ENCODE peak calls at places on chromosomes 11 and 22, in nine cellular contexts. A, F, P, R, E, Z, U, W and X are unnamed samples.

GRCh38 chr22:36252754-36253522 is at the start of gene APOL1:
- DNase-seq in A (no peak), F (peak; percentile 57), P (no peak), R (peak; percentile 33), E (no peak), Z (no peak), U (peak; percentile 64), W (peak; percentile 19), X (peak; percentile 24)

GRCh38 chr11:13033760-13034533 is 24.8 kb downstream of the RASSF10 start:
- DNase-seq in A (no peak), F (no peak), P (no peak), R (no peak), E (no peak), Z (no peak), U (no peak), W (no peak), X (no peak)

GRCh38 chr11:31823372-31824371 is 12.6 kb upstream of the PAX6 start:
- DNase-seq in A (no peak), F (no peak), P (no peak), R (no peak), E (no peak), Z (peak; percentile 60), U (no peak), W (no peak), X (no peak)

GRCh38 chr22:20761536-20761935 is 12.4 kb upstream of the SERPIND1 start:
- DNase-seq in A (no peak), F (no peak), P (no peak), R (no peak), E (no peak), Z (no peak), U (no peak), W (no peak), X (no peak)

GRCh38 chr11:13009921-13010736 is 1.0 kb downstream of the RASSF10 start:
- DNase-seq in A (peak; percentile 17), F (no peak), P (no peak), R (no peak), E (peak; percentile 64), Z (peak; percentile 87), U (no peak), W (peak; percentile 53), X (no peak)

GRCh38 chr22:35663371-35663770 is 15.1 kb downstream of the APOL6 start:
- DNase-seq in A (no peak), F (no peak), P (no peak), R (no peak), E (no peak), Z (no peak), U (no peak), W (no peak), X (no peak)

GRCh38 chr22:28181332-28181731 is 262.3 kb upstream of the PITPNB start:
- DNase-seq in A (no peak), F (no peak), P (no peak), R (no peak), E (no peak), Z (no peak), U (no peak), W (no peak), X (no peak)

GRCh38 chr22:43226368-43226979 is 39.5 kb upstream of the TTLL12 start:
- DNase-seq in A (peak; percentile 51), F (peak; percentile 34), P (no peak), R (no peak), E (no peak), Z (peak; percentile 56), U (no peak), W (no peak), X (no peak)

GRCh38 chr22:23212061-23213030 is 32.0 kb downstream of the BCR start:
- DNase-seq in A (no peak), F (peak; percentile 52), P (no peak), R (no peak), E (no peak), Z (no peak), U (no peak), W (no peak), X (no peak)

GRCh38 chr11:109043318-109043717 is 378.4 kb downstream of the DDX10 start:
- DNase-seq in A (no peak), F (no peak), P (no peak), R (no peak), E (no peak), Z (no peak), U (no peak), W (no peak), X (no peak)

DNA sequence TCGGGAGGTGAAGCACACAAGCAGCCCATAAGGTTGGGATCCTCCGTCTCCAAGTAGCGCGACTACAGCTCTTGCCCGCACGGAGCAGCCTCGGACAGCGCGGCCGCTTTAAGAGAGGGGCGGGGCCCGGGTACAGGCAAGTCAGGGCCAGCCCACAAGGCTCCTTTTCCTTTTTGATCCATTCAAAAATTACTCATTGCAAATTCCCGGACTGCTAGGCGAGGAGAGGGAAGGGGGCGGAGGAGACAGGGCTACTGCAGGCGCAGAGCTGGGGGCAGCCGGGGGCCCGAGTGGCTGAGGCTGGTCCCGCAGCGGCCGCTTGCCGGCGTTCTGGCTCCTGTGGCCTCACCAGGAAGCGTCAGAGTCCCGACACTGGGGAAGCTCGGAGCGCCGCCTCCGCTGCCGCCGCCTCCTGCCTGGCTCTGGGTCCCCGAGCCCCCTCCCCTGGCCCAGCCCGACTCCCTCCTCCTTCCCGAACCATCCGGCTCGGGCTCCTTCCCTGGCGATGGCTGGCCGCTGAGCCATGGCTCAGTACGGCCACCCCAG is at the start of gene UBASH3B:
- DNase-seq in A (no peak), F (peak; percentile 50), P (peak; percentile 51), R (peak; percentile 81), E (peak; percentile 78), Z (peak; percentile 93), U (peak; percentile 78), W (peak; percentile 84), X (peak; percentile 41)
- TF ChIP-seq POLR2A in A (no peak), F (no peak), P (no peak), R (peak; percentile 56), E (no peak), Z (no peak), U (no peak), W (peak; percentile 77), X (peak; percentile 52)

GRCh38 chr11:567629-568258 is 7.0 kb downstream of the RASSF7 start:
- DNase-seq in A (no peak), F (no peak), P (no peak), R (no peak), E (peak; percentile 74), Z (no peak), U (no peak), W (no peak), X (no peak)

GRCh38 chr11:567036-567628 is 6.4 kb downstream of the RASSF7 start:
- DNase-seq in A (no peak), F (no peak), P (no peak), R (no peak), E (peak; percentile 67), Z (peak; percentile 78), U (no peak), W (no peak), X (no peak)

GRCh38 chr11:568306-569259 is 7.7 kb upstream of the PHRF1 start:
- DNase-seq in A (peak; percentile 67), F (peak; percentile 97), P (peak; percentile 90), R (peak; percentile 92), E (peak; percentile 95), Z (peak; percentile 99), U (peak; percentile 87), W (peak; percentile 90), X (peak; percentile 99)

GRCh38 chr11:571802-572185 is 4.5 kb upstream of the PHRF1 start:
- DNase-seq in A (no peak), F (no peak), P (no peak), R (no peak), E (no peak), Z (no peak), U (no peak), W (no peak), X (no peak)

DNA sequence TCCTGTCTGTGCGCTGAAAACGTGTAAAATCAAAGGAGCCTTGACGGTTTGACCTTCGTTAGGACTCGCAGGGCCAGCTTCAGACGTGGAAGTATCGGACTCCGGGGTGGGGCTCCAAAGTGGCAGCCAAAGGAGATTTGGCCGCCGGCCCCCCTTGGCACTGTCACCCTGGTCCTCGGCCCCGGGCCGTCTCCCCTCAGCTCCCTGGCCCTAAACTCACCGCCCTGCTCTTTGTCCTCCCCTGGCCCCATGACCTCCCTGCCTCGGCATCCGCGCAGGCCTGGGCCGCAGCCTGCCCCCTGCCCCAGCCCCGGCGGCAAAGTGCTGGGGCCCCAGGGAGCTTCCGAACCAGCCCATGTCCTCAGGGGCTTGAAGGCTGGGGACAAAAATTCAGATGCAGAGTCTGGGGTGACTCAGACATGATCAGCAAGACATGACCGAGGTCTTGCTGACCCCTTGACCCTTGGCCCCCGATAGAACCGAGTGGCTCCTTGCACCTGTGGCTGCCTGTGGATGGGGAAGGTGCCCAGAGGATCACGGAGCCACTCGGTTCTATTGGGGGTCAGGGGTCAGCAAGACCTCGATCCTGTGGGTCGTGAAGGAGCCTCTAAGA is 6.9 kb upstream of the PHRF1 start:
- DNase-seq in A (no peak), F (no peak), P (no peak), R (no peak), E (no peak), Z (peak; percentile 86), U (no peak), W (no peak), X (no peak)
- TF ChIP-seq POLR2A in A (no peak), F (no peak), P (no peak), R (no peak), E (no peak), Z (no peak), U (no peak), W (no peak), X (peak; percentile 8)

GRCh38 chr11:33697997-33698396 is 2.6 kb downstream of the C11orf91 start:
- DNase-seq in A (no peak), F (no peak), P (no peak), R (no peak), E (no peak), Z (no peak), U (no peak), W (no peak), X (no peak)

GRCh38 chr11:33700425-33701271 is at the start of gene C11orf91:
- DNase-seq in A (peak; percentile 82), F (peak; percentile 95), P (peak; percentile 96), R (peak; percentile 96), E (peak; percentile 97), Z (peak; percentile 99), U (peak; percentile 96), W (peak; percentile 93), X (peak; percentile 56)

GRCh38 chr11:33698921-33699320 is 1.7 kb downstream of the C11orf91 start:
- DNase-seq in A (no peak), F (no peak), P (no peak), R (no peak), E (no peak), Z (no peak), U (no peak), W (no peak), X (no peak)

GRCh38 chr11:33701302-33701701 is 676 bp upstream of the C11orf91 start:
- DNase-seq in A (no peak), F (no peak), P (no peak), R (no peak), E (no peak), Z (no peak), U (no peak), W (no peak), X (no peak)

GRCh38 chr11:33699515-33700424 is 856 bp downstream of the C11orf91 start:
- DNase-seq in A (no peak), F (peak; percentile 34), P (no peak), R (peak; percentile 38), E (peak; percentile 82), Z (peak; percentile 25), U (no peak), W (no peak), X (no peak)
- TF ChIP-seq POLR2A in A (no peak), F (no peak), P (no peak), R (no peak), E (no peak), Z (no peak), U (no peak), W (no peak), X (no peak)

GRCh38 chr11:67285541-67286498 is 3.3 kb upstream of the ANKRD13D start:
- DNase-seq in A (no peak), F (no peak), P (no peak), R (no peak), E (no peak), Z (peak; percentile 84), U (no peak), W (no peak), X (no peak)
- TF ChIP-seq POLR2A in A (no peak), F (peak; percentile 13), P (no peak), R (no peak), E (no peak), Z (no peak), U (no peak), W (no peak), X (no peak)